ENCODE peak calls at places on chromosomes 3 and 15, in seven cellular contexts. K, R, Y, Z, C, A and X are unnamed samples.

GRCh38 chr15:49589030-49589429 is 31.6 kb downstream of the FAM227B start:
- DNase-seq in K (no peak), R (no peak), Y (no peak), Z (no peak), C (no peak), A (no peak), X (no peak)

GRCh38 chr3:143242101-143242500 is 122.5 kb downstream of the CHST2 start:
- DNase-seq in K (no peak), R (no peak), Y (no peak), Z (no peak), C (no peak), A (no peak), X (no peak)

GRCh38 chr3:69941037-69941436 is 58.5 kb upstream of the SAMMSON start:
- DNase-seq in K (no peak), R (peak; percentile 8), Y (no peak), Z (no peak), C (no peak), A (no peak), X (no peak)

GRCh38 chr15:87354661-87355410 is 901.7 kb downstream of the NTRK3 start:
- DNase-seq in K (no peak), R (peak; percentile 88), Y (no peak), Z (no peak), C (no peak), A (no peak), X (no peak)

GRCh38 chr3:26621891-26622633 is 510 bp upstream of the LRRC3B start:
- DNase-seq in K (no peak), R (no peak), Y (no peak), Z (no peak), C (peak; percentile 56), A (no peak), X (no peak)

GRCh38 chr15:71807691-71808091 is 2.7 kb upstream of the NR2E3 start:
- DNase-seq in K (no peak), R (peak; percentile 47), Y (no peak), Z (no peak), C (no peak), A (no peak), X (no peak)

GRCh38 chr3:121431717-121432517 is 113.9 kb downstream of the POLQ start:
- DNase-seq in K (no peak), R (peak; percentile 66), Y (no peak), Z (no peak), C (no peak), A (no peak), X (peak; percentile 53)

GRCh38 chr15:95826831-95827230 is 503.7 kb upstream of the NR2F2 start:
- DNase-seq in K (no peak), R (no peak), Y (no peak), Z (no peak), C (no peak), A (no peak), X (no peak)

GRCh38 chr15:45180648-45181436 is 6.9 kb downstream of the SHF start:
- DNase-seq in K (no peak), R (no peak), Y (no peak), Z (no peak), C (peak; percentile 69), A (no peak), X (no peak)

GRCh38 chr3:171228228-171228627 is 201.7 kb upstream of the SLC2A2 start:
- DNase-seq in K (no peak), R (no peak), Y (no peak), Z (no peak), C (no peak), A (no peak), X (no peak)

GRCh38 chr3:190064112-190064511 is 56.6 kb downstream of the P3H2 start:
- DNase-seq in K (no peak), R (peak; percentile 93), Y (no peak), Z (peak; percentile 37), C (no peak), A (no peak), X (no peak)

GRCh38 chr3:141955163-141955562 is 78.7 kb downstream of the ATP1B3 start:
- DNase-seq in K (no peak), R (no peak), Y (no peak), Z (no peak), C (no peak), A (no peak), X (no peak)

GRCh38 chr15:59309405-59309804 is 63.3 kb downstream of the MYO1E start:
- DNase-seq in K (no peak), R (no peak), Y (no peak), Z (no peak), C (no peak), A (no peak), X (no peak)

GRCh38 chr3:71380096-71380495 is 203.4 kb downstream of the FOXP1 start:
- DNase-seq in K (no peak), R (no peak), Y (no peak), Z (no peak), C (no peak), A (no peak), X (no peak)

GRCh38 chr3:170765419-170766078 is 104.4 kb downstream of the RPL22L1 start:
- DNase-seq in K (no peak), R (peak; percentile 52), Y (no peak), Z (no peak), C (no peak), A (no peak), X (no peak)

DNA sequence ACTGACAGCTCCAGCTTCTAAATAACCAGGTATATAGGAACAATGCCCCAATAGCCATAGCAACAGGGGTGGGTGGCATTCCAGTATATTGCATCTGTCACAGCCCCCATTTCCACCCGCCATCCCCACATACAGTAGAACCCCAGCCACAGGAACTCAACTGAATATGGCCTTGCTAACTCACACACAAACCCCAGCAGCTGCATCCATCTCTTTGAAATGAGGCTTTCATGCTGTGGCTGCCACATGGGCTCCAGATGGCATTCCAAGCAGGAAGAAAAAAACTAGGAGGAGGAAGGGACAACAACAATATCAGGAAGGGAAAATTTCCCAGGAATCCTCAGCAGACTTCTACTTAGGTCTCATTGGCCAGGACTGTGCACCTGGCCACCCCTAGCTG is 54.6 kb downstream of the CCR3 start:
- DNase-seq in K (no peak), R (no peak), Y (no peak), Z (no peak), C (no peak), A (no peak), X (no peak)
- H3K4me1 ChIP-seq in K (peaks cover 33% of the 10 kb centered on the region), R (no peaks in the 10 kb centered on the region), Y (no peaks in the 10 kb centered on the region), Z (no peaks in the 10 kb centered on the region), C (peaks cover 16% of the 10 kb centered on the region), A (no peaks in the 10 kb centered on the region), X (peaks cover 77% of the 10 kb centered on the region)

GRCh38 chr3:158771018-158771350 is 30.9 kb upstream of the MFSD1 start:
- DNase-seq in K (no peak), R (no peak), Y (no peak), Z (no peak), C (no peak), A (no peak), X (no peak)

GRCh38 chr3:158770254-158771017 is 31.4 kb upstream of the MFSD1 start:
- DNase-seq in K (no peak), R (peak; percentile 86), Y (no peak), Z (no peak), C (no peak), A (no peak), X (no peak)

GRCh38 chr3:158768881-158769518 is 32.9 kb upstream of the MFSD1 start:
- DNase-seq in K (no peak), R (peak; percentile 93), Y (no peak), Z (no peak), C (no peak), A (no peak), X (no peak)

GRCh38 chr3:158768361-158768787 is 33.5 kb upstream of the MFSD1 start:
- DNase-seq in K (peak; percentile 60), R (peak; percentile 65), Y (peak; percentile 76), Z (no peak), C (no peak), A (peak; percentile 73), X (no peak)

DNA sequence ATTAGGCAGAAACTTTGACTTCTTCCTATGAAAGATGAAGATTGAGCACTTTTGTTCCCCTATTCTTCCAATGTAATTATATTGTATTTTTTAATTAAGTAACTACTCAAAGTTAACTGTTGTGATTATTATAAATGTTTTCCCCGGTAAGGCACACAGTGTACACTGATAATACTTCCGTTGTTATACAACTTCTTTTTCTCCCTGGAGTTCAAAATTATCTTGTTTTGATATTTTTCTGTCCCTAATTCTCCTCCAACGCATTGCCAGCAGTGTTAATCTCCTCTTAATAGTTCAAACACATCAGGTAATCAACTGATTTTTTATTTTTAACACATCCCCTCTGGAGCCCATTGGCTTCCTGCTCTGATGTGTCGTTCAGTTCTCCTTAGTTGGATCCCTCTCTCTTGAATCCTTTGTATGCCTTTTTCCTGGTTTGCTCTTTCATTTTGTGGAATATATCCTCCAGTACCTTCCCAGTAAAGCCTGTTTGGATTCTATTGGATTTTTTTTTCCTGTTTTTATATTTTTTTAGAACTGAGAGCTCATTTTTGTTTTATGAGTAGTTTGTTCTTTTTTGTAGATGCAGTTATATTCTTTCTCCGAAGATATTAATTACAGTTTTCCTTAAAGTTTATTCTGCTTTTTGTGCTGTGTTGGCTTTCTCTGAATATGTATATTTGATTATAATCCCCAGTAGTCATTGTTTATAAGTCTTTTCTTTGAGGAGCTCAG is 32.2 kb upstream of the MFSD1 start:
- DNase-seq in K (no peak), R (no peak), Y (no peak), Z (no peak), C (no peak), A (no peak), X (no peak)
- H3K4me1 ChIP-seq in K (peaks cover 68% of the 10 kb centered on the region), R (peaks cover 30% of the 10 kb centered on the region), Y (peaks cover 23% of the 10 kb centered on the region), Z (peaks cover 25% of the 10 kb centered on the region), C (peaks cover 48% of the 10 kb centered on the region), A (no peaks in the 10 kb centered on the region), X (no peaks in the 10 kb centered on the region)

GRCh38 chr3:127790580-127791183 is 31.6 kb downstream of the MGLL start:
- DNase-seq in K (no peak), R (no peak), Y (no peak), Z (peak; percentile 30), C (no peak), A (no peak), X (no peak)

GRCh38 chr3:127788436-127788835 is 33.9 kb downstream of the MGLL start:
- DNase-seq in K (no peak), R (no peak), Y (no peak), Z (peak; percentile 31), C (no peak), A (no peak), X (no peak)

GRCh38 chr3:127789051-127789450 is 33.3 kb downstream of the MGLL start:
- DNase-seq in K (no peak), R (peak; percentile 32), Y (no peak), Z (peak; percentile 22), C (no peak), A (no peak), X (no peak)

GRCh38 chr3:127791221-127791913 is 30.9 kb downstream of the MGLL start:
- DNase-seq in K (no peak), R (peak; percentile 56), Y (no peak), Z (peak; percentile 38), C (no peak), A (peak; percentile 62), X (no peak)

GRCh38 chr3:127790009-127790533 is 32.2 kb downstream of the MGLL start:
- DNase-seq in K (no peak), R (no peak), Y (no peak), Z (no peak), C (no peak), A (no peak), X (no peak)
- H3K4me1 ChIP-seq in K (peaks cover 59% of the 10 kb centered on the region), R (peaks cover 47% of the 10 kb centered on the region), Y (peaks cover 85% of the 10 kb centered on the region), Z (peaks cover 31% of the 10 kb centered on the region), C (peaks cover 37% of the 10 kb centered on the region), A (no peaks in the 10 kb centered on the region), X (no peaks in the 10 kb centered on the region)

DNA sequence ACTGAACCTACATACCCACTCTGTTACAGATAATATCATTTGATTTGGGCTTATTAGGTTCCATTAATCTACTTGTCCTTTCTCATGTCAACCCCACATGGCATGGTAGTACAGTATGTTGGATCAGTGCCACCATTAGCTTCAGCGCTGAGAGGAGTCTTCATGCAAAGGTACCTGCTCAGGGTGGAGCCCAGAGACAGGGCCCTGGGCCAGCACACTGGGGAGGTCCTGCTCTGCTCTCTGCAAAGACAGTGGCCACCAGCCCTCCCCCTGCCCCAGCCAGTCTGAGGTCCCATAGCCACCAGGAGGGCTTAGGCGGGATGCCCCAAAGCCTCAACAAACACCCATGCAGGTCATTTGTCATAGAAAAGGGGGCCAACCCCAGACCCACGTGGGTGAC is 71.0 kb downstream of the ATP10A start:
- DNase-seq in K (no peak), R (no peak), Y (no peak), Z (peak; percentile 49), C (no peak), A (no peak), X (no peak)
- H3K4me1 ChIP-seq in K (peaks cover 29% of the 10 kb centered on the region), R (peaks cover 49% of the 10 kb centered on the region), Y (peaks cover 2% of the 10 kb centered on the region), Z (no peaks in the 10 kb centered on the region), C (peaks cover 20% of the 10 kb centered on the region), A (peaks cover 6% of the 10 kb centered on the region), X (peaks cover 18% of the 10 kb centered on the region)